ENCODE peak calls at places on chromosome 15, in four cellular contexts. One of them, this sample, is unnamed. For H3K9me3, the result is how much of the 10 kb centered on the place peaks cover.

GRCh38 chr15:49620658-49621326 is at the start of the genes DTWD1 and FAM227B:
- DNase-seq in body of pancreas: peak
- DNase-seq in esophagus squamous epithelium: peak
- DNase-seq in CD8-positive, alpha-beta T cell: peak
- DNase-seq in this sample: peak

GRCh38 chr15:89746386-89746974 is 4.6 kb downstream of the MESP1 start:
- DNase-seq in body of pancreas: no peak
- DNase-seq in esophagus squamous epithelium: no peak
- DNase-seq in CD8-positive, alpha-beta T cell: no peak
- DNase-seq in this sample: no peak

GRCh38 chr15:49832421-49832980 is 211.7 kb downstream of the DTWD1 start:
- DNase-seq in body of pancreas: peak
- DNase-seq in esophagus squamous epithelium: no peak
- DNase-seq in CD8-positive, alpha-beta T cell: no peak
- DNase-seq in this sample: no peak

GRCh38 chr15:89322822-89323221 is 11.8 kb downstream of the POLG start:
- DNase-seq in body of pancreas: no peak
- DNase-seq in CD8-positive, alpha-beta T cell: no peak
- DNase-seq in esophagus squamous epithelium: no peak
- DNase-seq in this sample: no peak

GRCh38 chr15:67680645-67681044 is 138.1 kb downstream of the MAP2K5 start:
- DNase-seq in body of pancreas: no peak
- DNase-seq in esophagus squamous epithelium: no peak
- DNase-seq in CD8-positive, alpha-beta T cell: no peak
- DNase-seq in this sample: no peak

GRCh38 chr15:69380100-69380725 is 33.9 kb upstream of the KIF23 start:
- DNase-seq in body of pancreas: no peak
- DNase-seq in CD8-positive, alpha-beta T cell: no peak
- DNase-seq in esophagus squamous epithelium: no peak
- DNase-seq in this sample: no peak

GRCh38 chr15:64934023-64934422 is 22.3 kb downstream of the ANKDD1A start:
- DNase-seq in body of pancreas: no peak
- DNase-seq in esophagus squamous epithelium: no peak
- DNase-seq in CD8-positive, alpha-beta T cell: no peak
- DNase-seq in this sample: no peak

GRCh38 chr15:90607361-90607760 is 77.6 kb downstream of the CRTC3 start:
- DNase-seq in CD8-positive, alpha-beta T cell: no peak
- DNase-seq in esophagus squamous epithelium: no peak
- DNase-seq in body of pancreas: no peak
- DNase-seq in this sample: no peak

GRCh38 chr15:77797270-77797669 is 164.6 kb upstream of the LINGO1 start:
- DNase-seq in esophagus squamous epithelium: no peak
- DNase-seq in CD8-positive, alpha-beta T cell: no peak
- DNase-seq in body of pancreas: no peak
- DNase-seq in this sample: no peak

GRCh38 chr15:65954289-65954741 is 85.0 kb downstream of the RAB11A start:
- DNase-seq in CD8-positive, alpha-beta T cell: no peak
- DNase-seq in body of pancreas: no peak
- DNase-seq in esophagus squamous epithelium: no peak
- DNase-seq in this sample: no peak

GRCh38 chr15:35130245-35130644 is 45.1 kb upstream of the NANOGP8 start:
- DNase-seq in CD8-positive, alpha-beta T cell: no peak
- DNase-seq in body of pancreas: no peak
- DNase-seq in esophagus squamous epithelium: no peak
- DNase-seq in this sample: no peak

GRCh38 chr15:31419820-31420219 is 93.2 kb downstream of the KLF13 start:
- DNase-seq in body of pancreas: no peak
- DNase-seq in CD8-positive, alpha-beta T cell: no peak
- DNase-seq in esophagus squamous epithelium: no peak
- DNase-seq in this sample: no peak

GRCh38 chr15:63803106-63803886 is 30.5 kb downstream of the HERC1 start:
- DNase-seq in body of pancreas: no peak
- DNase-seq in esophagus squamous epithelium: no peak
- DNase-seq in CD8-positive, alpha-beta T cell: no peak
- DNase-seq in this sample: no peak

GRCh38 chr15:83284563-83285283 is at the start of gene BNC1:
- DNase-seq in body of pancreas: no peak
- DNase-seq in CD8-positive, alpha-beta T cell: no peak
- DNase-seq in esophagus squamous epithelium: no peak
- DNase-seq in this sample: no peak

GRCh38 chr15:63436872-63437375 is 55.3 kb upstream of the CA12 start:
- DNase-seq in CD8-positive, alpha-beta T cell: peak
- DNase-seq in esophagus squamous epithelium: no peak
- DNase-seq in body of pancreas: peak
- DNase-seq in this sample: peak

DNA sequence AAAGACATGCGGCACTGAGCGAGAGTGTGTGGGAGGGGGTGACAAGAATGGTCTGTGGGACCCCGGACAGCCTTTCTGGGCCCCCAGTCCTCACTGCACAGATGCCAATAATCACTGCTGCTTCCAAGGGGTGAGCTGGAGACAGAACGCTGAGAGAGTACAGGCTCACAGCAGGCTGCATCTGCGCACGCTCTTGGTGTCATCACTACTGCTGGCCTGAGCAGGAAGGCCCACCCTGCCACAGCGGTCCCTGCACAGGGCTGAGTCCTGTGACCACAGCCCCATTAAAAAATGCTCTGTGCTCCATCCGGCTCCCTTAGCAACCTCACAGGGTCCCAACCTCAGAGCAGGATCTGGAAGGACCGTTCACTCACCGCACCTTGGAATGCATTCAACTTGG is 205.5 kb upstream of the NSMCE3 start:
- DNase-seq in CD8-positive, alpha-beta T cell: no peak
- DNase-seq in body of pancreas: no peak
- DNase-seq in esophagus squamous epithelium: no peak
- DNase-seq in this sample: no peak
- H3K9me3 ChIP-seq in CD8-positive, alpha-beta T cell: under half
- H3K9me3 ChIP-seq in body of pancreas: under half
- H3K9me3 ChIP-seq in esophagus squamous epithelium: under half
- H3K9me3 ChIP-seq in this sample: under half

GRCh38 chr15:92392462-92392861 is 1.2 kb upstream of the ST8SIA2 start:
- DNase-seq in body of pancreas: no peak
- DNase-seq in esophagus squamous epithelium: no peak
- DNase-seq in CD8-positive, alpha-beta T cell: no peak
- DNase-seq in this sample: no peak

GRCh38 chr15:92393287-92393993 is at the start of gene ST8SIA2:
- DNase-seq in CD8-positive, alpha-beta T cell: no peak
- DNase-seq in body of pancreas: no peak
- DNase-seq in esophagus squamous epithelium: no peak
- DNase-seq in this sample: no peak

GRCh38 chr15:92393994-92394326 is 279 bp downstream of the ST8SIA2 start:
- DNase-seq in CD8-positive, alpha-beta T cell: no peak
- DNase-seq in esophagus squamous epithelium: no peak
- DNase-seq in body of pancreas: no peak
- DNase-seq in this sample: no peak

GRCh38 chr15:92392966-92393286 is 755 bp upstream of the ST8SIA2 start:
- DNase-seq in CD8-positive, alpha-beta T cell: no peak
- DNase-seq in body of pancreas: no peak
- DNase-seq in esophagus squamous epithelium: no peak
- DNase-seq in this sample: no peak

DNA sequence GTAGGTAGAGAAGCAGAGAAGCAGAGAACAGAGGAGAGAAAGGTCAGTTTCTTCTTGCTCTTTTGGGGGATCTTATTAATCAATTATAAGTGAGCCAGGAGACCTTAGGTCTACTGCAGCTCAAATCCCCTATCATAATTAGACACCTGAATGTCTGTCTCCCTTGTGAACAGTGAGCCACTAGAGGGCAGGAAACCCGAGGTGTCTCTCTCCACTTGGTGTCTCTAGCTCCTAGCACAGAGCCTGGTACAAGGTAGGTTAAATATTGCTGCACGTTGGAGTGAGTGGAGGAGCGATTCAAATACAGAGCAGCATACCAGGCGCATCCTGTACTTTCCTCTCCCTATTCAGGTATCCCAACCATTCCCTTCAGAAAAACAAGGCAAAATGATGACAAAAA is 2.0 kb upstream of the ST8SIA2 start:
- DNase-seq in CD8-positive, alpha-beta T cell: no peak
- DNase-seq in body of pancreas: no peak
- DNase-seq in esophagus squamous epithelium: no peak
- DNase-seq in this sample: no peak
- TF ChIP-seq CTCF in CD8-positive, alpha-beta T cell: no peak
- TF ChIP-seq CTCF in body of pancreas: no peak
- TF ChIP-seq CTCF in esophagus squamous epithelium: peak
- TF ChIP-seq CTCF in this sample: no peak

DNA sequence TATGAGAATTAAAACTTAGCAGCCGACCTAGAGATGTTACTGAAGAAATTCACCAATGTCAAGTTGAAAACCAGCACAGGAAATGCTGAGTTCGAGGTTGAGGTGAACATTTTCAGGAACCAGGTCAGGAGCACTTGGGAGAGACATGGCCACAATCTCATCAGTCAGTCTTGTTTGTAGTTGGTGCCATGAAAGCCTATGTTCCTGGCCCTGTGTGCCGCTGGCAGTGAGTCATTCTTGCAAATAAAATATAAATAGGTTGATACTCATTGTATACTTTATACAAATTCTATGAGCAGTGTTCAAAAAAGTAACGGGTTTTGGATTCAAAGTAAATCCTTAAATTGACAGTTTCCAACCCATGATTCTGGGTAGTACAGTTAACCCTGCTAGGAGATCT is 1.5 kb upstream of the FSIP1 start:
- DNase-seq in CD8-positive, alpha-beta T cell: no peak
- DNase-seq in esophagus squamous epithelium: no peak
- DNase-seq in body of pancreas: no peak
- DNase-seq in this sample: no peak
- H3K4me3 ChIP-seq in CD8-positive, alpha-beta T cell: no peak
- H3K4me3 ChIP-seq in esophagus squamous epithelium: no peak
- H3K4me3 ChIP-seq in body of pancreas: no peak
- H3K4me3 ChIP-seq in this sample: no peak

DNA sequence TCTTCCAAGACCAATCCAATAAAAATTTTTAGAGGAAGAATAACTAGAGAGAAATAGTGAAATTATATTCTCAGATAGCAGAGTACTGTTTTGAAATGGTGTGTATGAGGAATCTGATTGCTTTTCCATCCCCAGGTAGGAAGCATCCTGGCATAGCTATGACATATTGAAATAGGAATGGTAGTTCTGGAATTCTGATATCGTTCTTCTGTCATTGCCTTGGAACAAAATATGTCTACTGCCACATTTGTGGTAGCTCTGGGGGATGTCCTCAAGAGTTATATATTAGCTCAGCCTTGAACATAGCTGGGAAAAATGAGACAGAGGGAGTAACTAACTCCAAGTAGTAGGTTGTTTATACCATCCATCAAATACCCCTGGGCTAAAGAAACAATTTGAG is 950.7 kb downstream of the MCTP2 start:
- DNase-seq in body of pancreas: no peak
- DNase-seq in CD8-positive, alpha-beta T cell: no peak
- DNase-seq in esophagus squamous epithelium: no peak
- DNase-seq in this sample: no peak
- H3K9me3 ChIP-seq in body of pancreas: under half
- H3K9me3 ChIP-seq in CD8-positive, alpha-beta T cell: under half
- H3K9me3 ChIP-seq in esophagus squamous epithelium: under half
- H3K9me3 ChIP-seq in this sample: under half